ENCODE peak calls at places on chromosome 13, in nine cellular contexts. G is A673, X is GM23248, B is fibroblast of lung, W is neural progenitor cell, T is GM23338, U is MM.1S, P is endothelial cell of umbilical vein, D is HepG2. N is an unnamed sample. For H3K4me1, the result is how much of the 10 kb centered on the place peaks cover.

GRCh38 chr13:44331912-44332840 is 41.4 kb upstream of the SERP2 start:
- DNase-seq in U (no peak), X (peak), B (peak), T (no peak), W (peak), D (no peak), G (peak), P (peak), N (no peak)

GRCh38 chr13:36973621-36974268 is 25.4 kb downstream of the ALG5 start:
- DNase-seq in T (no peak), U (no peak), W (no peak), D (no peak), B (no peak), X (no peak), P (no peak), G (no peak), N (no peak)

GRCh38 chr13:30639671-30640070 is 22.0 kb downstream of the USPL1 start:
- DNase-seq in B (no peak), D (no peak), T (no peak), U (no peak), X (peak), P (no peak), W (no peak), G (peak), N (no peak)

GRCh38 chr13:29884671-29885424 is 34.4 kb upstream of the UBL3 start:
- DNase-seq in U (no peak), X (peak), P (no peak), D (peak), W (peak), G (peak), B (no peak), T (peak), N (peak)

GRCh38 chr13:88042489-88042888 is 371.3 kb downstream of the SLITRK5 start:
- DNase-seq in B (peak), X (no peak), D (no peak), T (no peak), P (no peak), G (no peak), W (no peak), U (no peak), N (no peak)

GRCh38 chr13:26017932-26018690 is 33.7 kb downstream of the SHISA2 start:
- DNase-seq in G (no peak), X (peak), B (no peak), P (peak), T (no peak), U (no peak), W (no peak), D (no peak), N (no peak)

GRCh38 chr13:32940601-32941000 is 75.6 kb upstream of the KL start:
- DNase-seq in B (peak), D (no peak), W (no peak), P (no peak), T (no peak), U (no peak), G (no peak), X (peak), N (no peak)

GRCh38 chr13:48004201-48004600 is 3.1 kb upstream of the SUCLA2 start:
- DNase-seq in B (no peak), W (no peak), X (no peak), U (no peak), G (no peak), P (no peak), D (no peak), T (peak), N (no peak)

GRCh38 chr13:29693297-29693945 is 97.9 kb upstream of the SLC7A1 start:
- DNase-seq in U (no peak), T (no peak), P (no peak), X (no peak), B (no peak), D (no peak), W (no peak), G (no peak), N (peak)

GRCh38 chr13:42652642-42653415 is 78.9 kb downstream of the TNFSF11 start:
- DNase-seq in P (no peak), D (no peak), G (no peak), B (no peak), X (no peak), W (no peak), T (peak), U (no peak), N (peak)

GRCh38 chr13:110537116-110537515 is 24.4 kb downstream of the RAB20 start:
- DNase-seq in U (no peak), W (no peak), D (no peak), T (no peak), X (no peak), B (no peak), G (no peak), P (no peak), N (no peak)

GRCh38 chr13:68714292-68714691 is 1393.3 kb upstream of the ATXN8OS start:
- DNase-seq in B (no peak), W (peak), G (no peak), P (no peak), X (no peak), T (peak), D (no peak), U (no peak), N (no peak)

GRCh38 chr13:104984296-104984818 is 1551.1 kb downstream of the EFNB2 start:
- DNase-seq in W (no peak), B (peak), G (no peak), X (no peak), U (peak), T (no peak), P (peak), D (no peak), N (peak)

GRCh38 chr13:111859361-111860105 is 207.4 kb upstream of the SOX1 start:
- DNase-seq in G (no peak), P (no peak), W (no peak), X (no peak), T (no peak), D (no peak), B (no peak), U (no peak), N (no peak)

GRCh38 chr13:76516013-76516412 is 370.2 kb downstream of the KCTD12 start:
- DNase-seq in T (no peak), U (no peak), P (no peak), D (no peak), B (peak), W (no peak), X (peak), G (no peak), N (peak)

GRCh38 chr13:86397640-86398039 is 598.4 kb upstream of the SLITRK6 start:
- DNase-seq in T (no peak), G (no peak), U (no peak), W (no peak), D (no peak), B (no peak), X (no peak), P (no peak), N (no peak)

GRCh38 chr13:71274923-71275593 is 591.9 kb downstream of the DACH1 start:
- DNase-seq in P (no peak), B (no peak), D (no peak), U (peak), G (no peak), W (no peak), T (no peak), X (no peak), N (no peak)

GRCh38 chr13:74153316-74153715 is 19.1 kb upstream of the KLF12 start:
- DNase-seq in X (no peak), U (no peak), B (peak), P (no peak), W (no peak), G (no peak), T (no peak), D (no peak), N (peak)

GRCh38 chr13:48593551-48593950 is 60.2 kb upstream of the CYSLTR2 start:
- DNase-seq in P (no peak), W (no peak), G (no peak), U (no peak), D (no peak), B (no peak), T (no peak), X (no peak), N (no peak)

GRCh38 chr13:46983881-46984280 is 87.0 kb upstream of the HTR2A start:
- DNase-seq in U (peak), X (peak), G (no peak), T (no peak), W (no peak), B (peak), P (no peak), D (peak), N (peak)

GRCh38 chr13:25455146-25455545 is 83.4 kb downstream of the ATP8A2 start:
- DNase-seq in D (no peak), W (no peak), T (no peak), B (no peak), G (peak), P (no peak), U (no peak), X (no peak), N (peak)

GRCh38 chr13:45068036-45069001 is 52.0 kb upstream of the GTF2F2 start:
- DNase-seq in G (no peak), P (no peak), W (no peak), D (no peak), U (no peak), T (no peak), B (no peak), X (no peak), N (no peak)

GRCh38 chr13:90793261-90793785 is 554.2 kb upstream of the MIR17HG start:
- DNase-seq in G (no peak), U (no peak), T (no peak), P (no peak), X (peak), D (no peak), B (peak), W (no peak), N (no peak)

GRCh38 chr13:59643239-59643865 is 520.4 kb downstream of the DIAPH3 start:
- DNase-seq in X (no peak), P (no peak), D (peak), B (no peak), G (no peak), T (no peak), U (no peak), W (no peak), N (no peak)

GRCh38 chr13:74191036-74191809 is 57.0 kb upstream of the KLF12 start:
- DNase-seq in X (peak), U (no peak), G (no peak), W (peak), T (no peak), P (peak), D (no peak), B (no peak), N (no peak)

GRCh38 chr13:103351035-103351828 is 285.0 kb upstream of the SLC10A2 start:
- DNase-seq in G (peak), P (no peak), B (peak), X (no peak), T (peak), U (no peak), D (no peak), W (peak), N (peak)

GRCh38 chr13:61253105-61253877 is 162.4 kb downstream of the PCDH20 start:
- DNase-seq in B (no peak), D (no peak), G (no peak), T (no peak), P (no peak), U (no peak), W (no peak), X (no peak), N (no peak)

GRCh38 chr13:26179344-26179743 is 42.8 kb downstream of the RNF6 start:
- DNase-seq in T (no peak), G (no peak), D (no peak), U (no peak), X (no peak), B (no peak), W (no peak), P (no peak), N (no peak)

GRCh38 chr13:80055804-80056203 is 285.1 kb downstream of the SPRY2 start:
- DNase-seq in G (no peak), B (no peak), W (peak), U (no peak), D (no peak), T (no peak), X (no peak), P (no peak), N (no peak)

GRCh38 chr13:111950697-111951096 is 116.3 kb upstream of the SOX1 start:
- DNase-seq in U (no peak), D (no peak), X (no peak), T (no peak), B (no peak), P (no peak), G (no peak), W (no peak), N (no peak)

GRCh38 chr13:111111376-111111937 is 3.7 kb upstream of the ARHGEF7 start:
- DNase-seq in D (no peak), W (no peak), X (no peak), P (no peak), B (no peak), T (no peak), U (no peak), G (no peak), N (no peak)

GRCh38 chr13:30963794-30964193 is 31.3 kb downstream of the TEX26 start:
- DNase-seq in U (no peak), X (peak), T (no peak), G (no peak), D (no peak), P (no peak), B (peak), W (no peak), N (peak)

DNA sequence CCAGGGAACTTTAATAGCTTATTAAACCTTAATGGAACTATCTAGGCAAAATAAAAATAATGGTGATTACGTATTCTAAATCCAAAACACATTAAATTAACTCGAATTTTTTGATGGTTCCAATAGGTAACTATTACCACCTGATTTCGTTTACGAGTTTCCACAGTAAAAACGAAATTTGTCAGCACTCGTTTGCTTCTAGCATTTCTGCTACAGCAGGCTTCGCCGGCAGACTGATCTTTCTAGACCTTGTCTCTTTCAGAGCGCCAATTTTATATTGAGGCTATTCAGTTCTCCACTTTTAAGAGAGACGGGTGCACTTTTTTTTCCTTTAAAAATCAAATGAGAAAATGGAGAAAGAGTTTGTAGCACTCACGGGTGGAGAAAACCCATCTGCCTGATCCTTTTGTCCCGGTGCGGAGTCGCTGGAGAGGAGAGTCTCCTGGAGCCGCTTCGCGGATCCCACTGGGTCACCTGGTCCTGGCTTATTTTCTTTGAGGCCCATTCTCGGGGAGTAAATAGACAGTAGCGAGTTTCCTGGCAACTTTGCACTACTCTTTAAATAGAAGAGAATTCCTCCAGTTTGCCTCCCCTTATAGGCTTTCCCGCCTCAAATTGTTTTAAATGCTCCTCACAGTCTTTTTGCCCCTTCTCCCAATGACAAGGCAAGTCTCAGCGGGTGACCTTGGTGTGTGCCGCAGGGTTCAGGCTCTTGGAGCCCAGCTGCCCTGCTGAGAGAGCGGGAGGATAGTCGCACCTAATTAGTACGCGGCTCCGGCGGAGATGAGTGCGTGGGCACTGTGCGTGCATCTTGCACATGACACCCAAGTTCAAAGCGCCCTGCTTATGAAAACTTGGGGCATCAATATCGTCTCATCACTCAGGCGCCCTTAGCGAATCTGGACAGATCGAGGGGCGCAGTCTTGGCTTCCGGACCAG is 117.0 kb downstream of the KCNRG start:
- DNase-seq in W (peak), X (no peak), B (peak), T (peak), U (no peak), D (no peak), G (no peak), P (no peak), N (no peak)
- TF ChIP-seq EZH2 in W (no peak), X (no peak), B (no peak), T (peak), U (no peak), D (no peak), G (no peak), P (peak), N (no peak)

GRCh38 chr13:97275265-97275664 is 53.1 kb downstream of the MBNL2 start:
- DNase-seq in U (no peak), B (peak), X (peak), D (peak), W (no peak), T (no peak), G (peak), P (peak), N (peak)
- H3K4me1 ChIP-seq in U (under half), B (under half), X (half or more), D (half or more), W (under half), T (under half), G (under half), P (half or more), N (half or more)

GRCh38 chr13:94712812-94713555 is 639 bp upstream of the SOX21 start:
- DNase-seq in G (peak), U (no peak), D (no peak), T (peak), P (peak), B (peak), W (peak), X (peak), N (peak)
- TF ChIP-seq EZH2 in G (no peak), U (no peak), D (peak), T (peak), P (no peak), B (no peak), W (no peak), X (no peak), N (no peak)

GRCh38 chr13:51818771-51819511 is 15.0 kb upstream of the DHRS12 start:
- DNase-seq in T (no peak), P (no peak), W (no peak), U (no peak), D (no peak), X (peak), G (no peak), B (peak), N (peak)
- H3K4me1 ChIP-seq in T (under half), P (under half), W (under half), U (under half), D (under half), X (under half), G (under half), B (under half), N (under half)

DNA sequence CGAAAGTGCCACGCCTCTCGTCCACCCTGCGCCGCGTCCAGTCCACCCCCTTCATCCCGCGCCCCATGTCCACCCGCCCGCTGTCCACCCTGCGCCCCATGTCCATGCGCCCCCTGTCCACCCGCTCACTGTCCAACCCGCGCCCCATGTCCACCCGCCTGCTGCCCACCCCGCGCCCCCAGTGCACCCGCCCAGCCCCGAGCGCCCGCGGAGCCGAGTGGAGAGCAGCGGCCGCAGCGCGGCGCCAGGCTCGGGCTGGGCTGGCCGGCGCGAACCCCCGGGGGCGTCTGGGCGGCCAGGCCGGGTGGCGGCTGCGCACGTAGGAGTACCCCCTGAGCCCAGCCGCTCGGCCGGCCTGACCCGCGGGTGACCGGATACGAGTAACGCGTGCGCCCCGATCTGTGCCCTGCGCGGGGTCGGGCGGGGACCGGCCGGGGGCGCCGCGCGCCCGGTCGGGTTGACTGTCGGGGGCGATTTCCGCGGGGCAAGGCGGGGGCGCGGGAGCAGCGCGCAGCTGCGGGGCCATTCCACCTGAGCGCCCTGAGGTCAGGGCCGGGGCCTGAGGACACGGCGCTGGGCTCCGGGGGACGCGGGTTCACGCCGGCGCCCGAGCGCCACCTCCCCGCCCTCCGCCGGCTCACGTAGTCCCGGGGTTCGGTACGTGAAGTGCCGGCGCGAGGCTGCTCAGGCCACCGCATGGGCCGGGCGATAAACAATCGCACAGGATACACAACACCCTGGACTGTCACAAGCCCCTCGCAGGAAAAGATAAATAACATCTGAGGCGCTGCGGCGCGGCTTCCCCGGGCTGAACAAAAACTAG is 37.5 kb upstream of the FLT1 start:
- DNase-seq in B (no peak), X (peak), P (peak), W (peak), G (peak), D (no peak), T (peak), U (no peak), N (no peak)
- TF ChIP-seq EZH2 in B (peak), X (no peak), P (no peak), W (peak), G (no peak), D (no peak), T (peak), U (no peak), N (peak)

GRCh38 chr13:21013682-21014038 is 47.7 kb downstream of the LATS2 start:
- DNase-seq in D (no peak), X (no peak), B (no peak), T (no peak), G (no peak), W (no peak), P (no peak), U (no peak), N (no peak)
- H3K4me1 ChIP-seq in D (half or more), X (half or more), B (under half), T (under half), G (under half), W (under half), P (under half), U (under half), N (under half)

DNA sequence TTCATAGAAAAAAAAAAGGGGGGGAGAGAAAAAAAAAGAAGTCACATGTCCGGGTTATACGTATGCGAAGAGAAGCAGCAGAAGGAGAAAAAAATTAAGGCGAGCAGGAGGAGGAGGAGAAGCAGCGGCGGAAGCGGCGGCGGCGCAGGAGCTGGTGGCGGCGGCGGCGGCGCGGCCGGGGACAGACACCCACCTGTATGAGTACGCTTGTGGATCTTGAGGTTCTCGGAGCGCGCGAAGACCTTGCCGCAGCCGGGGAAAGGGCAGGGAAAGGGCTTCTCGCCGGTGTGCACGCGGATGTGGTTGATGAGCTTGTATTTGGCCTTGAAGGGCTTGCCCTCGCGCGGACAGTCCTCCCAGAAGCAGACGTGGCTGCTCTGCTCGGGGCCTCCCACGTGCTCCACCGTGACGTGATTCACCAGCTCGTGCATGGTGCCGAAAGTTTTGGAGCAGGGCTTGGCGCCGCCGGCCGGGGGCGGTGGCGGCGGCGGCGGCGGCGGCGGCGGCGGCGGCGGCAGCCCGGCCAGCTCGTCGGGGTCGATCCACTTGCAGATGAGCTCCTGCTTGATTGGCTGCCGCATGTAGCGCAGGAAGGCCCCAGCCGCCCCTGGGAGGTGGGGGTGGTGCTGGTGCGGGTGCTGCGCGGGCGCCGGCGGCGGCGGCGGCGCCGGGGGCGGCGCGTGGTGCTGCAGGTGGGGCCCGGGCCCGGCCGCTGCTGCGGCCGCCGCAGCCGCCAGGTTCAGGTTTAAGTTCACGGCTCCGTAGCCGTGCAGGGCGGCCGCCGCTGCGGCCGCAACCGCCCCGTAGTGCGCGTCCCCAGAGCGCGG is 1.4 kb downstream of the ZIC5 start:
- DNase-seq in B (no peak), D (peak), G (peak), P (no peak), W (peak), T (peak), X (peak), U (peak), N (peak)
- TF ChIP-seq EZH2 in B (peak), D (no peak), G (no peak), P (peak), W (no peak), T (peak), X (peak), U (no peak), N (peak)

N was measured in mammary epithelial cell.